ENCODE peak calls at places on chromosome 5, in ten cellular contexts. One of them, this sample, is unnamed.

GRCh38 chr5:155004138-155004744 is 9.3 kb upstream of the KIF4B start:
- DNase-seq in NCI-H2171 treated with DMSO at 0.1 percent for 48 hours: no peak
- DNase-seq in GM12865: peak
- DNase-seq in D721Med: no peak
- DNase-seq in DMS79 treated with DMSO at 0.1 percent for 48 hours: no peak
- DNase-seq in GM23338: peak
- DNase-seq in D341Med: no peak
- DNase-seq in A549: no peak
- DNase-seq in HL-60: no peak
- DNase-seq in HTR-8/SVneo: no peak
- DNase-seq in this sample: no peak

GRCh38 chr5:171509467-171509866 is 90.0 kb downstream of the FGF18 start:
- DNase-seq in NCI-H2171 treated with DMSO at 0.1 percent for 48 hours: no peak
- DNase-seq in GM12865: no peak
- DNase-seq in D721Med: no peak
- DNase-seq in DMS79 treated with DMSO at 0.1 percent for 48 hours: no peak
- DNase-seq in GM23338: no peak
- DNase-seq in D341Med: no peak
- DNase-seq in A549: no peak
- DNase-seq in HL-60: no peak
- DNase-seq in HTR-8/SVneo: no peak
- DNase-seq in this sample: no peak

GRCh38 chr5:164346785-164347630 is 841.6 kb downstream of the MAT2B start:
- DNase-seq in NCI-H2171 treated with DMSO at 0.1 percent for 48 hours: no peak
- DNase-seq in GM12865: no peak
- DNase-seq in D721Med: no peak
- DNase-seq in DMS79 treated with DMSO at 0.1 percent for 48 hours: no peak
- DNase-seq in GM23338: no peak
- DNase-seq in D341Med: no peak
- DNase-seq in A549: no peak
- DNase-seq in HL-60: no peak
- DNase-seq in HTR-8/SVneo: no peak
- DNase-seq in this sample: no peak

GRCh38 chr5:124090115-124090514 is 578.1 kb downstream of the CSNK1G3 start:
- DNase-seq in NCI-H2171 treated with DMSO at 0.1 percent for 48 hours: no peak
- DNase-seq in GM12865: no peak
- DNase-seq in D721Med: no peak
- DNase-seq in DMS79 treated with DMSO at 0.1 percent for 48 hours: no peak
- DNase-seq in GM23338: no peak
- DNase-seq in D341Med: no peak
- DNase-seq in A549: no peak
- DNase-seq in HL-60: no peak
- DNase-seq in HTR-8/SVneo: no peak
- DNase-seq in this sample: no peak

GRCh38 chr5:131587541-131587940 is 47.5 kb downstream of the RAPGEF6 start:
- DNase-seq in NCI-H2171 treated with DMSO at 0.1 percent for 48 hours: no peak
- DNase-seq in GM12865: no peak
- DNase-seq in D721Med: no peak
- DNase-seq in DMS79 treated with DMSO at 0.1 percent for 48 hours: no peak
- DNase-seq in GM23338: no peak
- DNase-seq in D341Med: no peak
- DNase-seq in A549: no peak
- DNase-seq in HL-60: no peak
- DNase-seq in HTR-8/SVneo: no peak
- DNase-seq in this sample: peak

GRCh38 chr5:140468188-140468587 is 66.6 kb downstream of the ANKHD1 start:
- DNase-seq in NCI-H2171 treated with DMSO at 0.1 percent for 48 hours: no peak
- DNase-seq in GM12865: no peak
- DNase-seq in D721Med: no peak
- DNase-seq in DMS79 treated with DMSO at 0.1 percent for 48 hours: no peak
- DNase-seq in GM23338: no peak
- DNase-seq in D341Med: no peak
- DNase-seq in A549: no peak
- DNase-seq in HL-60: no peak
- DNase-seq in HTR-8/SVneo: no peak
- DNase-seq in this sample: no peak

GRCh38 chr5:83724001-83724400 is 3.3 kb upstream of the HAPLN1 start:
- DNase-seq in NCI-H2171 treated with DMSO at 0.1 percent for 48 hours: no peak
- DNase-seq in GM12865: peak
- DNase-seq in D721Med: no peak
- DNase-seq in DMS79 treated with DMSO at 0.1 percent for 48 hours: no peak
- DNase-seq in GM23338: no peak
- DNase-seq in D341Med: no peak
- DNase-seq in A549: no peak
- DNase-seq in HL-60: no peak
- DNase-seq in HTR-8/SVneo: no peak
- DNase-seq in this sample: no peak

GRCh38 chr5:77915346-77915745 is 139.2 kb upstream of the TBCA start:
- DNase-seq in NCI-H2171 treated with DMSO at 0.1 percent for 48 hours: peak
- DNase-seq in GM12865: no peak
- DNase-seq in D721Med: no peak
- DNase-seq in DMS79 treated with DMSO at 0.1 percent for 48 hours: no peak
- DNase-seq in GM23338: no peak
- DNase-seq in D341Med: no peak
- DNase-seq in A549: no peak
- DNase-seq in HL-60: no peak
- DNase-seq in HTR-8/SVneo: no peak
- DNase-seq in this sample: no peak

GRCh38 chr5:156675402-156675801 is 174.7 kb upstream of the PPP1R2B start:
- DNase-seq in NCI-H2171 treated with DMSO at 0.1 percent for 48 hours: no peak
- DNase-seq in GM12865: no peak
- DNase-seq in D721Med: no peak
- DNase-seq in DMS79 treated with DMSO at 0.1 percent for 48 hours: no peak
- DNase-seq in GM23338: no peak
- DNase-seq in D341Med: no peak
- DNase-seq in A549: no peak
- DNase-seq in HL-60: no peak
- DNase-seq in HTR-8/SVneo: no peak
- DNase-seq in this sample: no peak

GRCh38 chr5:84287964-84288363 is 96.7 kb downstream of the EDIL3 start:
- DNase-seq in NCI-H2171 treated with DMSO at 0.1 percent for 48 hours: no peak
- DNase-seq in GM12865: peak
- DNase-seq in D721Med: no peak
- DNase-seq in DMS79 treated with DMSO at 0.1 percent for 48 hours: no peak
- DNase-seq in GM23338: no peak
- DNase-seq in D341Med: no peak
- DNase-seq in A549: peak
- DNase-seq in HL-60: peak
- DNase-seq in HTR-8/SVneo: peak
- DNase-seq in this sample: no peak

GRCh38 chr5:126471875-126472537 is 48.8 kb downstream of the GRAMD2B start:
- DNase-seq in NCI-H2171 treated with DMSO at 0.1 percent for 48 hours: no peak
- DNase-seq in GM12865: no peak
- DNase-seq in D721Med: no peak
- DNase-seq in DMS79 treated with DMSO at 0.1 percent for 48 hours: no peak
- DNase-seq in GM23338: no peak
- DNase-seq in D341Med: no peak
- DNase-seq in A549: no peak
- DNase-seq in HL-60: no peak
- DNase-seq in HTR-8/SVneo: peak
- DNase-seq in this sample: peak

GRCh38 chr5:148561712-148562365 is 92.5 kb downstream of the HTR4 start:
- DNase-seq in NCI-H2171 treated with DMSO at 0.1 percent for 48 hours: no peak
- DNase-seq in GM12865: peak
- DNase-seq in D721Med: no peak
- DNase-seq in DMS79 treated with DMSO at 0.1 percent for 48 hours: no peak
- DNase-seq in GM23338: no peak
- DNase-seq in D341Med: no peak
- DNase-seq in A549: no peak
- DNase-seq in HL-60: no peak
- DNase-seq in HTR-8/SVneo: no peak
- DNase-seq in this sample: no peak

GRCh38 chr5:130333089-130333488 is 428.8 kb downstream of the CHSY3 start:
- DNase-seq in NCI-H2171 treated with DMSO at 0.1 percent for 48 hours: no peak
- DNase-seq in GM12865: no peak
- DNase-seq in D721Med: no peak
- DNase-seq in DMS79 treated with DMSO at 0.1 percent for 48 hours: no peak
- DNase-seq in GM23338: no peak
- DNase-seq in D341Med: no peak
- DNase-seq in A549: no peak
- DNase-seq in HL-60: no peak
- DNase-seq in HTR-8/SVneo: no peak
- DNase-seq in this sample: no peak

GRCh38 chr5:62328772-62329491 is 22.9 kb downstream of the KIF2A start:
- DNase-seq in NCI-H2171 treated with DMSO at 0.1 percent for 48 hours: no peak
- DNase-seq in GM12865: no peak
- DNase-seq in D721Med: no peak
- DNase-seq in DMS79 treated with DMSO at 0.1 percent for 48 hours: peak
- DNase-seq in GM23338: no peak
- DNase-seq in D341Med: no peak
- DNase-seq in A549: no peak
- DNase-seq in HL-60: no peak
- DNase-seq in HTR-8/SVneo: no peak
- DNase-seq in this sample: no peak

GRCh38 chr5:157470616-157471015 is 10.6 kb downstream of the NIPAL4 start:
- DNase-seq in NCI-H2171 treated with DMSO at 0.1 percent for 48 hours: no peak
- DNase-seq in GM12865: no peak
- DNase-seq in D721Med: no peak
- DNase-seq in DMS79 treated with DMSO at 0.1 percent for 48 hours: no peak
- DNase-seq in GM23338: no peak
- DNase-seq in D341Med: no peak
- DNase-seq in A549: no peak
- DNase-seq in HL-60: no peak
- DNase-seq in HTR-8/SVneo: no peak
- DNase-seq in this sample: no peak

GRCh38 chr5:169914766-169915165 is 65.5 kb downstream of the INSYN2B start:
- DNase-seq in NCI-H2171 treated with DMSO at 0.1 percent for 48 hours: no peak
- DNase-seq in GM12865: no peak
- DNase-seq in D721Med: no peak
- DNase-seq in DMS79 treated with DMSO at 0.1 percent for 48 hours: no peak
- DNase-seq in GM23338: peak
- DNase-seq in D341Med: no peak
- DNase-seq in A549: no peak
- DNase-seq in HL-60: no peak
- DNase-seq in HTR-8/SVneo: no peak
- DNase-seq in this sample: peak

GRCh38 chr5:133610489-133611356 is 1.6 kb downstream of the FSTL4 start:
- DNase-seq in NCI-H2171 treated with DMSO at 0.1 percent for 48 hours: peak
- DNase-seq in GM12865: peak
- DNase-seq in D721Med: no peak
- DNase-seq in DMS79 treated with DMSO at 0.1 percent for 48 hours: peak
- DNase-seq in GM23338: peak
- DNase-seq in D341Med: peak
- DNase-seq in A549: peak
- DNase-seq in HL-60: no peak
- DNase-seq in HTR-8/SVneo: peak
- DNase-seq in this sample: no peak

GRCh38 chr5:123116757-123117156 is 27.7 kb downstream of the PRDM6 start:
- DNase-seq in NCI-H2171 treated with DMSO at 0.1 percent for 48 hours: no peak
- DNase-seq in GM12865: no peak
- DNase-seq in D721Med: no peak
- DNase-seq in DMS79 treated with DMSO at 0.1 percent for 48 hours: no peak
- DNase-seq in GM23338: no peak
- DNase-seq in D341Med: no peak
- DNase-seq in A549: no peak
- DNase-seq in HL-60: no peak
- DNase-seq in HTR-8/SVneo: no peak
- DNase-seq in this sample: peak

GRCh38 chr5:139760066-139761056 is 35.2 kb upstream of the PSD2 start:
- DNase-seq in NCI-H2171 treated with DMSO at 0.1 percent for 48 hours: no peak
- DNase-seq in GM12865: no peak
- DNase-seq in D721Med: no peak
- DNase-seq in DMS79 treated with DMSO at 0.1 percent for 48 hours: no peak
- DNase-seq in GM23338: no peak
- DNase-seq in D341Med: no peak
- DNase-seq in A549: no peak
- DNase-seq in HL-60: no peak
- DNase-seq in HTR-8/SVneo: no peak
- DNase-seq in this sample: peak

GRCh38 chr5:132363431-132364112 is 5.9 kb upstream of the SLC22A5 start:
- DNase-seq in NCI-H2171 treated with DMSO at 0.1 percent for 48 hours: no peak
- DNase-seq in GM12865: no peak
- DNase-seq in D721Med: no peak
- DNase-seq in DMS79 treated with DMSO at 0.1 percent for 48 hours: peak
- DNase-seq in GM23338: no peak
- DNase-seq in D341Med: no peak
- DNase-seq in A549: peak
- DNase-seq in HL-60: no peak
- DNase-seq in HTR-8/SVneo: peak
- DNase-seq in this sample: peak

GRCh38 chr5:146548781-146549449 is 32.9 kb upstream of the GPR151 start:
- DNase-seq in NCI-H2171 treated with DMSO at 0.1 percent for 48 hours: no peak
- DNase-seq in GM12865: no peak
- DNase-seq in D721Med: no peak
- DNase-seq in DMS79 treated with DMSO at 0.1 percent for 48 hours: no peak
- DNase-seq in GM23338: no peak
- DNase-seq in D341Med: no peak
- DNase-seq in A549: no peak
- DNase-seq in HL-60: no peak
- DNase-seq in HTR-8/SVneo: no peak
- DNase-seq in this sample: no peak

GRCh38 chr5:148730272-148730954 is 76.1 kb upstream of the HTR4 start:
- DNase-seq in NCI-H2171 treated with DMSO at 0.1 percent for 48 hours: no peak
- DNase-seq in GM12865: no peak
- DNase-seq in D721Med: no peak
- DNase-seq in DMS79 treated with DMSO at 0.1 percent for 48 hours: no peak
- DNase-seq in GM23338: no peak
- DNase-seq in D341Med: no peak
- DNase-seq in A549: no peak
- DNase-seq in HL-60: no peak
- DNase-seq in HTR-8/SVneo: no peak
- DNase-seq in this sample: peak

GRCh38 chr5:15926586-15926985 is 253.0 kb downstream of the MARCHF11 start:
- DNase-seq in NCI-H2171 treated with DMSO at 0.1 percent for 48 hours: no peak
- DNase-seq in GM12865: no peak
- DNase-seq in D721Med: no peak
- DNase-seq in DMS79 treated with DMSO at 0.1 percent for 48 hours: no peak
- DNase-seq in GM23338: no peak
- DNase-seq in D341Med: no peak
- DNase-seq in A549: no peak
- DNase-seq in HL-60: no peak
- DNase-seq in HTR-8/SVneo: no peak
- DNase-seq in this sample: no peak

GRCh38 chr5:139746691-139747582 is 48.7 kb upstream of the PSD2 start:
- DNase-seq in NCI-H2171 treated with DMSO at 0.1 percent for 48 hours: peak
- DNase-seq in GM12865: peak
- DNase-seq in D721Med: peak
- DNase-seq in DMS79 treated with DMSO at 0.1 percent for 48 hours: no peak
- DNase-seq in GM23338: peak
- DNase-seq in D341Med: peak
- DNase-seq in A549: no peak
- DNase-seq in HL-60: no peak
- DNase-seq in HTR-8/SVneo: no peak
- DNase-seq in this sample: no peak

GRCh38 chr5:171537463-171537862 is 118.0 kb downstream of the FGF18 start:
- DNase-seq in NCI-H2171 treated with DMSO at 0.1 percent for 48 hours: no peak
- DNase-seq in GM12865: no peak
- DNase-seq in D721Med: no peak
- DNase-seq in DMS79 treated with DMSO at 0.1 percent for 48 hours: no peak
- DNase-seq in GM23338: no peak
- DNase-seq in D341Med: no peak
- DNase-seq in A549: no peak
- DNase-seq in HL-60: no peak
- DNase-seq in HTR-8/SVneo: no peak
- DNase-seq in this sample: peak

GRCh38 chr5:115396079-115396478 is 99.6 kb upstream of the CCDC112 start:
- DNase-seq in NCI-H2171 treated with DMSO at 0.1 percent for 48 hours: no peak
- DNase-seq in GM12865: no peak
- DNase-seq in D721Med: no peak
- DNase-seq in DMS79 treated with DMSO at 0.1 percent for 48 hours: no peak
- DNase-seq in GM23338: no peak
- DNase-seq in D341Med: no peak
- DNase-seq in A549: no peak
- DNase-seq in HL-60: no peak
- DNase-seq in HTR-8/SVneo: no peak
- DNase-seq in this sample: no peak

GRCh38 chr5:170484459-170484831 is 19.4 kb upstream of the KCNIP1 start:
- DNase-seq in NCI-H2171 treated with DMSO at 0.1 percent for 48 hours: no peak
- DNase-seq in GM12865: no peak
- DNase-seq in D721Med: no peak
- DNase-seq in DMS79 treated with DMSO at 0.1 percent for 48 hours: no peak
- DNase-seq in GM23338: no peak
- DNase-seq in D341Med: no peak
- DNase-seq in A549: no peak
- DNase-seq in HL-60: no peak
- DNase-seq in HTR-8/SVneo: no peak
- DNase-seq in this sample: no peak

GRCh38 chr5:38979535-38979934 is 94.7 kb downstream of the RICTOR start:
- DNase-seq in NCI-H2171 treated with DMSO at 0.1 percent for 48 hours: no peak
- DNase-seq in GM12865: no peak
- DNase-seq in D721Med: no peak
- DNase-seq in DMS79 treated with DMSO at 0.1 percent for 48 hours: no peak
- DNase-seq in GM23338: peak
- DNase-seq in D341Med: no peak
- DNase-seq in A549: no peak
- DNase-seq in HL-60: no peak
- DNase-seq in HTR-8/SVneo: no peak
- DNase-seq in this sample: no peak